ENCODE peak calls at places on chromosomes 13 and 19, in six cellular contexts. W is GM12878, V is K562, D is upper lobe of left lung, X is A549, F is HepG2. O is an unnamed sample.

GRCh38 chr13:46526763-46527162 is 26.2 kb upstream of the LRCH1 start:
- ATAC-seq in W (peak), V (no peak), D (no peak), X (no peak), F (no peak), O (no peak)

GRCh38 chr19:18607222-18608101 is 863 bp upstream of the CRLF1 start:
- ATAC-seq in W (no peak), V (no peak), D (no peak), X (no peak), F (no peak), O (no peak)

GRCh38 chr13:75789451-75790197 is 153.5 kb downstream of the LMO7 start:
- ATAC-seq in W (no peak), V (no peak), D (peak), X (no peak), F (no peak), O (no peak)

GRCh38 chr13:44523176-44524017 is 52.7 kb downstream of the TSC22D1 start:
- ATAC-seq in W (peak), V (peak), D (peak), X (peak), F (peak), O (no peak)

GRCh38 chr13:77565635-77566034 is 30.1 kb downstream of the SCEL start:
- ATAC-seq in W (peak), V (peak), D (no peak), X (peak), F (peak), O (no peak)

GRCh38 chr19:48596679-48597465 is 9.7 kb upstream of the SPACA4 start:
- ATAC-seq in W (peak), V (no peak), D (no peak), X (no peak), F (no peak), O (no peak)

GRCh38 chr13:32222046-32222676 is 93.0 kb downstream of the ZAR1L start:
- ATAC-seq in W (no peak), V (peak), D (no peak), X (no peak), F (no peak), O (no peak)

GRCh38 chr13:110232146-110232545 is 74.8 kb downstream of the COL4A1 start:
- ATAC-seq in W (no peak), V (no peak), D (no peak), X (no peak), F (no peak), O (no peak)

GRCh38 chr19:18603255-18603957 is 3.2 kb downstream of the CRLF1 start:
- ATAC-seq in W (peak), V (peak), D (peak), X (peak), F (peak), O (no peak)

GRCh38 chr13:112767506-112768471 is 78.0 kb downstream of the ATP11A start:
- ATAC-seq in W (peak), V (no peak), D (peak), X (no peak), F (no peak), O (peak)

GRCh38 chr19:29194658-29195057 is 18.3 kb downstream of the UQCRFS1 start:
- ATAC-seq in W (no peak), V (no peak), D (no peak), X (no peak), F (no peak), O (no peak)

GRCh38 chr13:112575680-112576079 is 12.3 kb downstream of the TUBGCP3 start:
- ATAC-seq in W (peak), V (peak), D (no peak), X (no peak), F (peak), O (peak)

GRCh38 chr13:77150651-77151050 is 123.7 kb upstream of the FBXL3 start:
- ATAC-seq in W (no peak), V (no peak), D (no peak), X (no peak), F (no peak), O (no peak)

GRCh38 chr19:12546903-12547302 is 4.4 kb downstream of the ZNF564 start:
- ATAC-seq in W (no peak), V (no peak), D (no peak), X (no peak), F (no peak), O (no peak)

GRCh38 chr13:89784161-89784809 is 1563.2 kb upstream of the MIR17HG start:
- ATAC-seq in W (no peak), V (no peak), D (peak), X (no peak), F (no peak), O (peak)

GRCh38 chr19:15218501-15218900 is 13.7 kb downstream of the EPHX3 start:
- ATAC-seq in W (no peak), V (peak), D (no peak), X (no peak), F (no peak), O (no peak)

GRCh38 chr13:98144501-98145350 is 1.8 kb downstream of the FARP1 start:
- ATAC-seq in W (no peak), V (no peak), D (no peak), X (no peak), F (peak), O (no peak)

GRCh38 chr13:68173111-68173510 is 943.0 kb upstream of the PCDH9 start:
- ATAC-seq in W (peak), V (no peak), D (no peak), X (no peak), F (no peak), O (no peak)

GRCh38 chr13:73090116-73090811 is 31.5 kb downstream of the KLF5 start:
- ATAC-seq in W (no peak), V (peak), D (peak), X (peak), F (peak), O (no peak)

GRCh38 chr13:40127476-40127875 is 472.0 kb downstream of the COG6 start:
- ATAC-seq in W (no peak), V (no peak), D (no peak), X (no peak), F (no peak), O (no peak)

GRCh38 chr13:60448907-60449510 is 52.0 kb downstream of the TDRD3 start:
- ATAC-seq in W (peak), V (peak), D (no peak), X (no peak), F (peak), O (no peak)

GRCh38 chr13:71977028-71977427 is 110.0 kb upstream of the DACH1 start:
- ATAC-seq in W (no peak), V (no peak), D (no peak), X (no peak), F (no peak), O (no peak)

GRCh38 chr13:94813920-94814500 is 101.7 kb upstream of the SOX21 start:
- ATAC-seq in W (peak), V (no peak), D (no peak), X (no peak), F (no peak), O (no peak)

GRCh38 chr13:104385409-104385808 is 1319.2 kb upstream of the SLC10A2 start:
- ATAC-seq in W (no peak), V (no peak), D (no peak), X (no peak), F (no peak), O (no peak)

GRCh38 chr13:100673831-100674362 is 698 bp downstream of the TMTC4 start:
- ATAC-seq in W (peak), V (peak), D (no peak), X (peak), F (peak), O (peak)

GRCh38 chr19:709196-709964 is 645 bp downstream of the PALM start:
- ATAC-seq in W (no peak), V (peak), D (peak), X (peak), F (no peak), O (peak)

GRCh38 chr13:39765801-39766463 is 110.5 kb downstream of the COG6 start:
- ATAC-seq in W (peak), V (no peak), D (peak), X (no peak), F (no peak), O (peak)

GRCh38 chr13:112775791-112776279 is 86.0 kb downstream of the ATP11A start:
- ATAC-seq in W (no peak), V (no peak), D (no peak), X (no peak), F (no peak), O (no peak)

GRCh38 chr19:19145281-19145999 is 7.2 kb upstream of the TMEM161A start:
- ATAC-seq in W (peak), V (peak), D (peak), X (no peak), F (no peak), O (no peak)

GRCh38 chr13:99310382-99311031 is 3.3 kb upstream of the GPR183 start:
- ATAC-seq in W (peak), V (no peak), D (no peak), X (no peak), F (no peak), O (no peak)
- TF ChIP-seq EP300 in W (peak), V (no peak), D (no peak), X (no peak), F (no peak), O (no peak)

DNA sequence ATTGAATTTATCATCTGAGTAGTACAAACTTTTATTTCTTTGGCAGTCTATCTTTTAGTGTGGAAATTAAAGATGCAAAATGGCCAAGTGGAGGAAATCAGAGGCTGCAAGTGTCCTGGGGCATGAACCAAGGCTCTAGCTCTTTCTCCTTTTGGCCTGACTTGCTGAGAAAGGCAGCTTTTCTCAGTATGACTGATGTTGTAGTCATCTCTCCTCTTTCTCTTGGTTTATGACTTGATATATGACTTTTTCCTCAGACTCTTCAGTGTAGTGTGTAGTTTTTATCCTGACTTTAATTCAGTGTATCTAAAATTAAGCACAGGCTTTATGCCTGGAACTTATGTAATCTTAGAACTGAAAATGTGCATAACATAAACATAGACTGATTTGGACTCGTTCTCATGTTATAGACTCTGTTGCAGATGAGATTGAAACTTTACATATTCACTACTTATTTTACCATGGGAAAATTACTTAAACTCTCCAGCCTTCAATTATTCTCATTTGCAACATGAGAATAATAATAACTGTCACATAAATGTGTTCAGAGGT is 65.8 kb downstream of the SLITRK5 start:
- ATAC-seq in W (no peak), V (no peak), D (no peak), X (no peak), F (no peak), O (no peak)
- TF ChIP-seq EP300 in W (no peak), V (no peak), D (no peak), X (no peak), F (no peak), O (no peak)

DNA sequence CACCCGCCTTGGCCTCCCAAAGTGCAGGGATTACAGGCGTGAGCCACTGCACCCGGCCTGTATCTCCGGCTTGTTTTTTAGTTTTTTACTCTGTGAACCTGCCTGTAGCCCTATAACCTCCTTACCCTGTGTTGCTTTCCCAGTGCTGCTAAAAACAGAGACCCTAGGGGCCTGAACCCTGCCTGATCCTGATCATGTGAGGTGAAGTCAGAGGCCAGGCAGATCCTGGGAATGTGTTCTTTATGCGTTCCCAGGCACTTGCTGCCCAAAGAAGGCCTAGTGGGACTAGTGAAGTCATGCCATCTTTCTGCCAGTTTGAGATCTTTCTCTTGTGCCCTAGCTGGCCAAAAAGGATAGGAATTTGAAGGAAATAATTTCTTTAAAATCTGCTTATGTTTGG is 4.6 kb downstream of the UBA2 start:
- ATAC-seq in W (no peak), V (no peak), D (no peak), X (no peak), F (no peak), O (peak)
- TF ChIP-seq EP300 in W (no peak), V (no peak), D (peak), X (no peak), F (no peak), O (no peak)

GRCh38 chr13:37293295-37293694 is 187.8 kb upstream of the CSNK1A1L start:
- ATAC-seq in W (no peak), V (no peak), D (no peak), X (no peak), F (no peak), O (no peak)
- TF ChIP-seq EP300 in W (no peak), V (no peak), D (no peak), X (no peak), F (no peak), O (no peak)

GRCh38 chr13:105445793-105446192 is 1089.7 kb downstream of the EFNB2 start:
- ATAC-seq in W (no peak), V (no peak), D (no peak), X (no peak), F (no peak), O (no peak)

GRCh38 chr13:105446197-105446596 is 1089.3 kb downstream of the EFNB2 start:
- ATAC-seq in W (no peak), V (no peak), D (no peak), X (no peak), F (no peak), O (no peak)

GRCh38 chr13:105441406-105441805 is 1094.1 kb downstream of the EFNB2 start:
- ATAC-seq in W (no peak), V (no peak), D (no peak), X (no peak), F (no peak), O (no peak)

GRCh38 chr13:105442040-105442439 is 1093.4 kb downstream of the EFNB2 start:
- ATAC-seq in W (no peak), V (no peak), D (no peak), X (no peak), F (no peak), O (no peak)

DNA sequence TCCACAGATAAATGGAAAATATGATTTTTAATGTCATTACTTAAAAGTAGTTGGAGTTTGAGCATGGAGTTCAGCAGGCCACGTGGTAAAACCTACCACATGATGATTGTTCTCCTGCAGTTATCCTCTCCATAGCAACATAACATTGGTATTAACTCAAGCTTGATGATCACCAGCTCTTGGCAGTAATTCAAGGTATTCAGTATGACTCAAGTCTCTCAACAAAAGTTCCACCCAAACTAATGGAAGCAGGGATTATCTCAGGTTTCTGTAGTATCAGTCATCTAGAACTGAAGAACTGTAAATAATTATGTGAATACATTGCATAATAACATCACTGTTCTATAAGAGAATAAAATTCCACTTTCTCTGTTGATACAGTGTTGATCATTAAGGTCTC is 1092.5 kb downstream of the EFNB2 start:
- ATAC-seq in W (no peak), V (no peak), D (peak), X (peak), F (no peak), O (peak)
- TF ChIP-seq EP300 in W (no peak), V (no peak), D (no peak), X (no peak), F (no peak), O (no peak)

GRCh38 chr13:36531746-36532486 is 99.6 kb downstream of the CCNA1 start:
- ATAC-seq in W (no peak), V (no peak), D (peak), X (no peak), F (no peak), O (no peak)
- TF ChIP-seq EP300 in W (no peak), V (no peak), D (no peak), X (no peak), F (no peak), O (no peak)

DNA sequence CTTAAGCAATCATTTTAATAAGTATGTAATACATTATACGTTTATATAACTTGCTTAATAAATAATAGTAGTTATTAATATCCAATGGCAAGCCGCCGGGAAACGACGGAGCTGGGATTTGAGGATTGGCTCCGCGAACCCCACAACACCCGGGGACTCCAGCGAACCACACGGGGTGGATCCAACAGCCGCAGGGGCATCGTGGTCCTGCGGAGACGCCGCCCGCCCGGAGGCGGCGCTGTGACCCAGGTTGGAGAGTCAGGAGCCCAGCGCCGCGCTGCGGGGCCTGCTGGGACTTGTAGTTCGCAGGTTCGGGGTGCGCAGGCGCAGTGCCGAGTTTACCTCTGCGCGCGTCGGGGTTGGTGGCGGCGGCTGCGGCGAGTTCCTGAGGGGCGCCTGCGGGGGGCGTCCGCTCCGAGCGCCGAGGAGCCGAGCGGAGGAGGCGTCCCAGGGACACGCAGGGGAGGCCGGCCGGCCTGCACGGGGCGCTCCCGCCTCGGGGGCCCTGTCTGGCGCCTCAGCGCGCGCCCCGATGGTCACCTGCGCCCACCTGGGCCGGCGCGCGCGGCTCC is at the start of gene ZNF554:
- ATAC-seq in W (peak), V (peak), D (peak), X (peak), F (peak), O (peak)
- TF ChIP-seq EP300 in W (peak), V (peak), D (no peak), X (no peak), F (no peak), O (no peak)